ENCODE peak calls at places on chromosomes 5 and 9, in six cellular contexts. Z, P, A, L, X and T are unnamed samples.

GRCh38 chr5:136213919-136214493 is 21.0 kb upstream of the SMIM32 start:
- DNase-seq in A (no peak), P (no peak), Z (no peak), X (no peak), L (no peak), T (no peak)

GRCh38 chr5:28397502-28397941 is 1359.1 kb upstream of the CDH9 start:
- DNase-seq in P (no peak), L (no peak), A (no peak), Z (no peak), X (peak), T (no peak)

GRCh38 chr9:90827181-90827866 is 25.7 kb downstream of the SYK start:
- DNase-seq in L (no peak), A (peak), P (no peak), Z (no peak), X (no peak), T (no peak)

GRCh38 chr5:93583799-93584530 is 943 bp downstream of the NR2F1 start:
- DNase-seq in X (peak), A (peak), Z (no peak), L (peak), P (no peak), T (peak)

GRCh38 chr5:121691478-121691877 is 160.2 kb upstream of the FTMT start:
- DNase-seq in L (no peak), P (no peak), A (no peak), X (no peak), Z (no peak), T (no peak)

GRCh38 chr9:26296910-26297309 is 595.7 kb downstream of the CAAP1 start:
- DNase-seq in Z (no peak), X (no peak), A (no peak), P (no peak), L (no peak), T (no peak)

GRCh38 chr9:120532475-120532874 is 47.5 kb downstream of the CDK5RAP2 start:
- DNase-seq in P (peak), L (no peak), Z (no peak), A (no peak), X (no peak), T (no peak)

GRCh38 chr5:87944553-87945320 is 323.9 kb downstream of the TMEM161B start:
- DNase-seq in A (no peak), X (peak), P (no peak), L (no peak), Z (no peak), T (no peak)

GRCh38 chr5:16144416-16144815 is 35.2 kb downstream of the MARCHF11 start:
- DNase-seq in Z (no peak), A (no peak), L (no peak), X (no peak), P (no peak), T (no peak)

GRCh38 chr9:131287366-131287765 is 2.2 kb upstream of the PLPP7 start:
- DNase-seq in A (no peak), X (no peak), Z (no peak), L (no peak), P (no peak), T (no peak)

GRCh38 chr5:150188146-150188842 is 1.6 kb upstream of the SLC6A7 start:
- DNase-seq in Z (no peak), X (no peak), P (peak), A (no peak), L (no peak), T (no peak)

GRCh38 chr9:130780415-130780814 is 54.6 kb upstream of the ABL1 start:
- DNase-seq in A (no peak), X (no peak), Z (no peak), L (no peak), P (no peak), T (no peak)

GRCh38 chr5:126124706-126125345 is 298.4 kb upstream of the GRAMD2B start:
- DNase-seq in L (no peak), Z (no peak), A (no peak), P (no peak), X (no peak), T (no peak)

GRCh38 chr9:38068866-38069628 is at the start of gene SHB:
- DNase-seq in P (peak), X (peak), A (peak), Z (peak), L (peak), T (peak)

GRCh38 chr5:78060421-78060820 is 234.1 kb downstream of the AP3B1 start:
- DNase-seq in Z (no peak), X (no peak), L (no peak), A (no peak), P (no peak), T (no peak)

GRCh38 chr9:94086468-94086867 is 2.2 kb downstream of the PTPDC1 start:
- DNase-seq in A (no peak), X (no peak), P (no peak), Z (no peak), L (no peak), T (no peak)

GRCh38 chr5:82911902-82912301 is 165.3 kb downstream of the TMEM167A start:
- DNase-seq in P (no peak), X (no peak), Z (no peak), L (peak), A (no peak), T (peak)

GRCh38 chr5:25544652-25545249 is 900.0 kb upstream of the CDH10 start:
- DNase-seq in A (no peak), X (peak), L (no peak), P (no peak), Z (no peak), T (peak)

GRCh38 chr9:136053757-136054142 is 41.3 kb downstream of the NACC2 start:
- DNase-seq in P (no peak), A (peak), L (no peak), Z (no peak), X (no peak), T (no peak)

GRCh38 chr5:52283221-52283620 is 504.5 kb upstream of the ITGA1 start:
- DNase-seq in L (no peak), P (no peak), A (no peak), Z (no peak), X (no peak), T (no peak)

GRCh38 chr5:56375011-56375410 is 141.9 kb upstream of the ANKRD55 start:
- DNase-seq in X (no peak), P (no peak), L (no peak), Z (no peak), A (no peak), T (no peak)

GRCh38 chr9:107674937-107675277 is 185.3 kb upstream of the KLF4 start:
- DNase-seq in P (no peak), Z (no peak), L (no peak), X (no peak), A (peak), T (no peak)

GRCh38 chr5:78648359-78649219 is at the start of gene LHFPL2:
- DNase-seq in A (peak), Z (no peak), L (peak), X (peak), P (peak), T (peak)

GRCh38 chr5:100516285-100516684 is 18.9 kb upstream of the FAM174A start:
- DNase-seq in P (no peak), Z (no peak), X (no peak), A (no peak), L (no peak), T (no peak)

GRCh38 chr5:59562756-59563389 is 330.7 kb downstream of the PDE4D start:
- DNase-seq in P (peak), A (no peak), X (peak), Z (no peak), L (peak), T (peak)

GRCh38 chr5:38532165-38532669 is 24.2 kb downstream of the LIFR start:
- DNase-seq in P (no peak), Z (no peak), X (peak), L (no peak), A (no peak), T (no peak)

GRCh38 chr5:74685979-74686631 is 1.1 kb downstream of the HEXB start:
- DNase-seq in A (peak), P (peak), L (peak), Z (no peak), X (no peak), T (peak)

GRCh38 chr9:27528278-27528885 is 1.2 kb downstream of the MOB3B start:
- DNase-seq in X (peak), A (peak), Z (peak), L (peak), P (peak), T (peak)

GRCh38 chr5:66793049-66793448 is 196.9 kb downstream of the MAST4 start:
- DNase-seq in Z (no peak), X (no peak), L (no peak), A (no peak), P (no peak), T (no peak)

GRCh38 chr5:10452768-10453331 is 11.2 kb downstream of the ROPN1L start:
- DNase-seq in P (no peak), X (peak), L (peak), A (no peak), Z (no peak), T (peak)

GRCh38 chr5:142327111-142327842 is 2.5 kb upstream of the SPRY4 start:
- DNase-seq in L (no peak), Z (no peak), P (no peak), X (peak), A (peak), T (no peak)

GRCh38 chr9:95273369-95274051 is 44.0 kb downstream of the FANCC start:
- DNase-seq in A (no peak), Z (no peak), P (no peak), L (no peak), X (no peak), T (no peak)

GRCh38 chr5:55497712-55498111 is 37.1 kb downstream of the PLPP1 start:
- DNase-seq in X (no peak), L (no peak), Z (no peak), A (no peak), P (no peak), T (no peak)

GRCh38 chr5:15573594-15573993 is 73.6 kb downstream of the FBXL7 start:
- DNase-seq in P (no peak), L (no peak), X (no peak), A (no peak), Z (no peak), T (no peak)

GRCh38 chr5:39619161-39619818 is 194.5 kb upstream of the DAB2 start:
- DNase-seq in Z (no peak), A (no peak), L (no peak), P (no peak), X (no peak), T (no peak)

GRCh38 chr5:139755892-139756671 is 39.5 kb upstream of the PSD2 start:
- DNase-seq in L (no peak), P (no peak), Z (no peak), A (no peak), X (peak), T (no peak)

GRCh38 chr5:39500656-39501295 is 76.0 kb upstream of the DAB2 start:
- DNase-seq in L (no peak), Z (no peak), P (no peak), X (no peak), A (no peak), T (no peak)

GRCh38 chr5:9104576-9105339 is 441.1 kb downstream of the SEMA5A start:
- DNase-seq in X (no peak), P (no peak), A (no peak), Z (no peak), L (no peak), T (no peak)

GRCh38 chr5:174189638-174190037 is 144.1 kb downstream of the NSG2 start:
- DNase-seq in Z (no peak), L (no peak), A (no peak), P (no peak), X (no peak), T (no peak)